ENCODE peak calls at places on chromosomes 12 and 14, in six cellular contexts. U is HCT116; B is fibroblast of pulmonary artery; G is Calu3; L is esophagus muscularis mucosa; Y is CD8-positive, alpha-beta T cell. M is an unnamed sample.
A peak's percentile ranks its signal among the peaks of the same experiment; 100 is the strongest.

GRCh38 chr12:119775246-119775895 is 101.7 kb downstream of the CIT start:
- DNase-seq in U (no peak), B (no peak), G (no peak), L (no peak), Y (no peak), M (no peak)

GRCh38 chr12:2520722-2521246 is 274.0 kb upstream of the FKBP4 start:
- DNase-seq in U (no peak), B (no peak), G (no peak), L (no peak), Y (no peak), M (no peak)

GRCh38 chr12:18595406-18595805 is 142.4 kb downstream of the PLCZ1 start:
- DNase-seq in U (no peak), B (peak; percentile 1), G (peak; percentile 0), L (no peak), Y (no peak), M (no peak)

GRCh38 chr12:10849425-10849878 is at the start of gene PRR4:
- DNase-seq in U (no peak), B (no peak), G (no peak), L (no peak), Y (no peak), M (no peak)

GRCh38 chr14:68191567-68192321 is 372.2 kb downstream of the RAD51B start:
- DNase-seq in U (peak; percentile 22), B (peak; percentile 71), G (peak; percentile 55), L (no peak), Y (no peak), M (no peak)

GRCh38 chr12:6374028-6374780 is 1.2 kb downstream of the SCNN1A start:
- DNase-seq in U (no peak), B (no peak), G (no peak), L (no peak), Y (no peak), M (no peak)

GRCh38 chr14:83419420-83419819 is 1885.8 kb upstream of the SEL1L start:
- DNase-seq in U (no peak), B (no peak), G (no peak), L (no peak), Y (no peak), M (no peak)

GRCh38 chr14:24465369-24465768 is 22.8 kb upstream of the SDR39U1 start:
- DNase-seq in U (no peak), B (no peak), G (no peak), L (no peak), Y (no peak), M (no peak)

GRCh38 chr12:59736786-59737185 is 141.0 kb downstream of the SLC16A7 start:
- DNase-seq in U (no peak), B (peak; percentile 56), G (peak; percentile 9), L (no peak), Y (no peak), M (no peak)

GRCh38 chr12:88539893-88540292 is 40.4 kb downstream of the KITLG start:
- DNase-seq in U (no peak), B (no peak), G (no peak), L (no peak), Y (no peak), M (no peak)

GRCh38 chr12:111753144-111753881 is 13.4 kb upstream of the ALDH2 start:
- DNase-seq in U (peak; percentile 2), B (peak; percentile 81), G (peak; percentile 72), L (no peak), Y (no peak), M (no peak)

GRCh38 chr12:13179159-13180074 is 17.1 kb upstream of the EMP1 start:
- DNase-seq in U (no peak), B (peak; percentile 50), G (peak; percentile 81), L (peak; percentile 91), Y (peak; percentile 60), M (peak; percentile 83)

GRCh38 chr12:71216725-71217579 is 59.2 kb upstream of the TSPAN8 start:
- DNase-seq in U (peak; percentile 55), B (peak; percentile 46), G (peak; percentile 65), L (no peak), Y (no peak), M (no peak)

GRCh38 chr14:93032301-93032929 is 83.3 kb downstream of the ITPK1 start:
- DNase-seq in U (no peak), B (no peak), G (peak; percentile 54), L (no peak), Y (no peak), M (no peak)

GRCh38 chr12:64411427-64411826 is 7.2 kb downstream of the XPOT start:
- DNase-seq in U (no peak), B (no peak), G (no peak), L (no peak), Y (no peak), M (no peak)

GRCh38 chr12:52645120-52645761 is 6.8 kb downstream of the KRT2 start:
- DNase-seq in U (no peak), B (no peak), G (no peak), L (peak; percentile 77), Y (peak; percentile 91), M (peak; percentile 76)

GRCh38 chr14:90354551-90355298 is 23.0 kb upstream of the NRDE2 start:
- DNase-seq in U (no peak), B (peak; percentile 11), G (no peak), L (no peak), Y (no peak), M (no peak)

GRCh38 chr12:26938660-26939185 is 453 bp downstream of the FGFR1OP2 start:
- DNase-seq in U (peak; percentile 3), B (no peak), G (no peak), L (no peak), Y (peak; percentile 28), M (peak; percentile 87)

GRCh38 chr12:12350868-12351463 is 924 bp upstream of the MANSC1 start:
- DNase-seq in U (no peak), B (no peak), G (peak; percentile 56), L (no peak), Y (no peak), M (no peak)

GRCh38 chr14:77988096-77988870 is 181.9 kb upstream of the NRXN3 start:
- DNase-seq in U (no peak), B (no peak), G (no peak), L (no peak), Y (no peak), M (peak; percentile 17)

GRCh38 chr14:23910081-23910875 is 43.3 kb upstream of the DHRS4 start:
- DNase-seq in U (peak; percentile 38), B (peak; percentile 62), G (peak; percentile 74), L (no peak), Y (no peak), M (no peak)

GRCh38 chr14:66072190-66072905 is 413.8 kb upstream of the CCDC196 start:
- DNase-seq in U (no peak), B (no peak), G (no peak), L (no peak), Y (no peak), M (no peak)

GRCh38 chr14:38197761-38198345 is 9.9 kb upstream of the SSTR1 start:
- DNase-seq in U (no peak), B (no peak), G (no peak), L (no peak), Y (no peak), M (no peak)

DNA sequence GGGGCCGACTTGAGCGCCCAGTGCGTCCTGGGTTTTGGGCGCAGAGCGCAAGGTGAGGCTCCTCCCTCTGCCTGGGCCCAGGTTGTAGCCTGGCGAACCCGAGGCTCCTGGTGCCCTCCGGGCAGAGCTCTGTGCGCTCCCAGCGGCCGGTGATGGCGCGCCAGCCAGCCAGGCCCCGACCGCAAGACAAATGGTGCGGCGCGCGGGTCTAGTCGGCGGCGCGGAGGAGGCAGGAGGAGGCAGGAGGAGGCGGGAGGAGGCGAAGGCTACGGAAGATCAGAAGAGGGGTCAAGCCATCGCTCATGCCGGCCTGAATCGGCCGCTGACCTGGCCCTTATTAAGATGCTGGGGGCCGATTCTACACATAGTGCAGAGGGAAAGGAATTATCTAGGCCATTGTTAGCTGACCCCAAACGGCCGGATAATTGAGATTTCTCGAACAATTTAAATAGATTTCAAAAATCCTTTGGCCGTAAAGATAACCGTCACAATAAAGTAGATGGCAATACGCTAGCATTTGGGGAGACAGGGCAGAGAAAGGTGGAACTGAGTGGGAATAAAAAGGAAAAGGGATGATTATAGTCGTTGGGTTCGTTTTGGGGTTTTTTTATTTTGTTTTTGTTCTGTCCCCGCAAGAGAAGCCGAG is 2.8 kb downstream of the TBX5 start:
- DNase-seq in U (no peak), B (peak; percentile 52), G (no peak), L (no peak), Y (no peak), M (peak; percentile 75)
- TF ChIP-seq CTCF in U (no peak), B (peak; percentile 19), G (no peak), L (peak; percentile 67), Y (no peak), M (no peak)

DNA sequence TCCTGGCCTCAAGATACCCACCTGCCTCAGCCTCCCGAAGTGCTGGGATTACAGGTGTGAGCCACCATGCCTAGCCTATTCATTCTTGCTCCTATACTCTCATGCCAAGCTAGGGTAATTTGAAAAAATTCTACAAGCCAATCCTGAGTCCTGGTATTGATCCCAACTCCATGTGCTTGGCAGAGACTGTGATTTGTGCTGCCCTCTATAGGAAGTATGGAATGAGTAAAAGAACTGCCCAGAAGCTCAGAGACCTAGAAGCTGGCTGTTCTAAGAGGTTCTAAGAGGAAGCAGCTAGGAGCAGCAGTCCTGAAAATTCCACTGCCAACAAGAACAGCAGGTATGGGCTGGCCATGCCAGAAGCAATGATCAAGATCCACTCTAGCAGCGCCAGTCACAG is 402.5 kb downstream of the PCNX1 start:
- DNase-seq in U (no peak), B (no peak), G (no peak), L (no peak), Y (no peak), M (no peak)
- TF ChIP-seq CTCF in U (peak; percentile 42), B (peak; percentile 6), G (no peak), L (no peak), Y (no peak), M (no peak)

GRCh38 chr14:94447206-94447605 is 5.4 kb downstream of the SERPINA11 start:
- DNase-seq in U (no peak), B (no peak), G (no peak), L (peak; percentile 72), Y (no peak), M (no peak)
- TF ChIP-seq CTCF in U (no peak), B (no peak), G (no peak), L (no peak), Y (no peak), M (no peak)

DNA sequence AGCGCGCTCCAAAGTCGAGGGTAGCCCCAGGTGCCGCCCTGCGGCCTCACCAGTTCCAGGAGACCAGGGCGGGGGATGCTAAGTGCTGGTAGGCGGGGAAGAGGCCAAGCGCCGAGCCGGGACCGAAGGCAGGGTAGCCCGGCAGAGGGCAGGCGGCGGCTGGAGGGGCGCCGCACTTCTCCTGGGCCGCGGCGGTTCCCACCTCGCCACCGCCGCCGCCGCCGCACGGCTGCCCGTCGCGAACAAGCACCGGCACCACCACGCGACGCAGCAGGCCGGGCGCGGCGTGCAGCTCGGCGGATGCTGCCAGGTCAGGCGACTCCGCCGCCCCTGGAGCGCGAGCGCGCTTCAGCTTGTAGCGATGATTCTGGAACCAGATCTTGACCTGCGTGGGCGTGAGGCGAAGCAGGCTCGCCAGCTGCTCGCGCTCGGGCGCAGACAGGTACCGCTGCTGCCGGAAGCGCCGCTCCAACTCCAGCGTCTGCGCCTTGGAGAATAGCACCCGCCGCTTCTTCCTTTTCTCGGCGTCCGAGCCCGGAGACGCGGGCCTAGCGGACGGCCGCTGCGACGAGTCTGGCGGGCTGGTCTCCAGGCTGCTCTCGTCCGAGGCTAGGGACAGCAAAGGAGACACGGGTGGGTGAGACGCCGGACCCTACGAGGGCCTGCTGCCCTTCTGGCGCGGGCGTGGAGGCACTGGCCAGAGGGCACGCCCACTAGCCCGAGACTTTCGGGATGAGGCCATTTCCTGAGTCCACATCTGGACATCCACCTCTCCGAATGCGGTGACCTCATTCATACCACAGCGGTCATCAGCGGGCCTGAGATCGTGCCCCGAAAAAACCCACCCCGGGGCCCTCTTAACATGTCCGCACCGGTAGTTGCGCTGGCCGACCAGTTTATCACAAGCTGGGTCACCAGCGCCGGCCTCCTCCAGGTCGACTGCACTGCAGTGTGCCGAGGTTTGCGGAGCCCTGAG is 1.3 kb downstream of the NKX2-8 start:
- DNase-seq in U (no peak), B (peak; percentile 23), G (peak; percentile 49), L (no peak), Y (no peak), M (no peak)
- TF ChIP-seq CTCF in U (no peak), B (no peak), G (no peak), L (no peak), Y (no peak), M (peak; percentile 15)